ENCODE peak calls at places on chromosomes 2 and 18, in six cellular contexts. J is colonic mucosa, Q is breast epithelium, W is OCI-LY7, X is A673, P is spleen. L is an unnamed sample.

GRCh38 chr2:164314148-164314547 is 307.1 kb downstream of the GRB14 start:
- DNase-seq in J (no peak), Q (no peak), W (no peak), X (no peak), P (no peak), L (no peak)

GRCh38 chr2:48048725-48049124 is 142.4 kb upstream of the FBXO11 start:
- DNase-seq in J (no peak), Q (no peak), W (no peak), X (no peak), P (no peak), L (no peak)

GRCh38 chr2:224379210-224379609 is 22.7 kb downstream of the FAM124B start:
- DNase-seq in J (no peak), Q (no peak), W (no peak), X (no peak), P (no peak), L (no peak)

GRCh38 chr2:85501244-85501643 is 37.7 kb upstream of the MAT2A start:
- DNase-seq in J (no peak), Q (no peak), W (no peak), X (peak), P (no peak), L (no peak)

GRCh38 chr2:98474979-98475632 is 30.4 kb downstream of the INPP4A start:
- DNase-seq in J (no peak), Q (no peak), W (no peak), X (no peak), P (no peak), L (no peak)

GRCh38 chr2:222671259-222672067 is at the start of gene MOGAT1:
- DNase-seq in J (peak), Q (no peak), W (no peak), X (no peak), P (peak), L (no peak)

GRCh38 chr2:60764736-60765534 is 8.9 kb downstream of the PAPOLG start:
- DNase-seq in J (no peak), Q (no peak), W (no peak), X (no peak), P (no peak), L (no peak)

GRCh38 chr2:584863-585823 is 92.1 kb downstream of the TMEM18 start:
- DNase-seq in J (no peak), Q (peak), W (peak), X (no peak), P (no peak), L (no peak)

GRCh38 chr2:71151620-71152019 is 21.2 kb downstream of the MPHOSPH10 start:
- DNase-seq in J (no peak), Q (no peak), W (no peak), X (no peak), P (no peak), L (no peak)

GRCh38 chr2:7523557-7524210 is 606.5 kb downstream of the RNF144A start:
- DNase-seq in J (no peak), Q (no peak), W (no peak), X (no peak), P (no peak), L (no peak)

GRCh38 chr2:74835831-74836674 is 2.1 kb downstream of the HK2 start:
- DNase-seq in J (peak), Q (no peak), W (peak), X (peak), P (no peak), L (no peak)

GRCh38 chr2:9344434-9344833 is 78.9 kb downstream of the ITGB1BP1 start:
- DNase-seq in J (no peak), Q (no peak), W (no peak), X (no peak), P (no peak), L (no peak)

GRCh38 chr2:107712857-107713256 is 113.8 kb upstream of the RGPD4 start:
- DNase-seq in J (no peak), Q (no peak), W (no peak), X (no peak), P (no peak), L (no peak)

GRCh38 chr2:61144697-61145268 is 17.2 kb upstream of the C2orf74 start:
- DNase-seq in J (peak), Q (peak), W (peak), X (peak), P (peak), L (peak)

GRCh38 chr18:67794512-67794911 is 278.0 kb upstream of the DSEL start:
- DNase-seq in J (no peak), Q (no peak), W (no peak), X (peak), P (no peak), L (no peak)

GRCh38 chr18:49619792-49620191 is 57.9 kb downstream of the LIPG start:
- DNase-seq in J (no peak), Q (no peak), W (no peak), X (no peak), P (no peak), L (no peak)

GRCh38 chr2:79437416-79438281 is 75.2 kb upstream of the CTNNA2 start:
- DNase-seq in J (no peak), Q (no peak), W (no peak), X (no peak), P (no peak), L (no peak)

GRCh38 chr2:114111329-114111728 is 221.4 kb downstream of the ACTR3 start:
- DNase-seq in J (no peak), Q (no peak), W (no peak), X (no peak), P (no peak), L (no peak)

GRCh38 chr2:201930043-201930442 is 103.6 kb upstream of the FZD7 start:
- DNase-seq in J (no peak), Q (no peak), W (no peak), X (no peak), P (no peak), L (no peak)

GRCh38 chr2:154537024-154537423 is 161.5 kb upstream of the KCNJ3 start:
- DNase-seq in J (no peak), Q (no peak), W (no peak), X (no peak), P (no peak), L (no peak)

GRCh38 chr2:239212553-239213419 is 188.0 kb downstream of the HDAC4 start:
- DNase-seq in J (no peak), Q (no peak), W (no peak), X (no peak), P (no peak), L (no peak)

GRCh38 chr2:109594246-109594900 is 19.4 kb downstream of the SEPTIN10 start:
- DNase-seq in J (no peak), Q (no peak), W (no peak), X (no peak), P (no peak), L (no peak)

GRCh38 chr2:2054363-2054882 is 276.7 kb downstream of the MYT1L start:
- DNase-seq in J (no peak), Q (no peak), W (no peak), X (no peak), P (no peak), L (no peak)

GRCh38 chr2:2057125-2057721 is 273.9 kb downstream of the MYT1L start:
- DNase-seq in J (peak), Q (peak), W (peak), X (peak), P (peak), L (no peak)

GRCh38 chr2:2059199-2059598 is 271.9 kb downstream of the MYT1L start:
- DNase-seq in J (no peak), Q (no peak), W (no peak), X (no peak), P (no peak), L (no peak)

GRCh38 chr2:2060431-2060830 is 270.6 kb downstream of the MYT1L start:
- DNase-seq in J (no peak), Q (no peak), W (no peak), X (no peak), P (no peak), L (no peak)

DNA sequence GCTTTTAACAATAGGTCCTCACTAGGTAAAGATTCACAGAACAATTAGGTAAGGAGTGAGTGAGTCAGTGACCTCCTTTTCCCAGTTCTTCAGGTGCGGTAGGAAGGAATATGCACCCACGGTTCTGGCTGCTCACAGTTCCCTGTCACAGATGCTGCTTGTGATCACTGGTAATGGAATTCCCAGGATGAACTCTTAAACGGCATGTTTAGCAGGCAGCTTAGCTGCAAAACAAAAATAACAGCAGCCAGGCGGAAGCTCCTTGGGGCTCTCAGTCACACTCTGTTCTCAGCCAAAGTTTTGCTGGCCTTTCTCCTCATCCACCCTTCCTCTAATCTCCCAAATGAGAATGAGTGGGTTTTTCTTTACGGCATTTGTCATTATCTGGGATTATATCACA is 274.5 kb downstream of the MYT1L start:
- DNase-seq in J (no peak), Q (no peak), W (no peak), X (no peak), P (no peak), L (no peak)
- TF ChIP-seq CTCF in J (no peak), Q (no peak), W (no peak), X (no peak), P (no peak), L (no peak)

GRCh38 chr2:167181134-167181533 is 292.9 kb downstream of the XIRP2 start:
- DNase-seq in J (no peak), Q (no peak), W (no peak), X (no peak), P (no peak), L (no peak)

GRCh38 chr2:167181674-167182073 is 293.4 kb downstream of the XIRP2 start:
- DNase-seq in J (no peak), Q (no peak), W (no peak), X (no peak), P (no peak), L (no peak)

GRCh38 chr2:167183916-167184315 is 295.6 kb downstream of the XIRP2 start:
- DNase-seq in J (no peak), Q (no peak), W (no peak), X (no peak), P (no peak), L (no peak)

GRCh38 chr2:167186465-167186864 is 298.2 kb downstream of the XIRP2 start:
- DNase-seq in J (no peak), Q (no peak), W (no peak), X (no peak), P (no peak), L (no peak)

DNA sequence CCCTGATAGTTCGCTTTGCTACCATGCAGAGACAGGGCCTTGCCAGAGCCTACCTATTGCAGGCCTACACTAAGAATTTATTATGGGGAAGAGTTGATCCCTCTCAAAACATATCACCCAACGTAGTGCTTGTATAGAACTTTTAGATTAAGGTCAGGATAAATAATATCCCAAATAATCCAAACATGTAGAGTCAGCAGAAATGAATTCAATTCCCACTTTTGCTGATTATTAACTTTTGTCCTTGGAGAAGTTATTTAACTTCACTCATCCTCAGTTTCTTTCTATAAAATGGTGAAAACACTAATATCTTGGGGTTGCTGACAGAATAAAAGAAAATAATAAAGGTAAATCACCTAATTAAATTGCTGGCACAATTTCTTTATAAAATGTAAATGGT is 294.1 kb downstream of the XIRP2 start:
- DNase-seq in J (no peak), Q (no peak), W (no peak), X (no peak), P (no peak), L (no peak)
- H3K27ac ChIP-seq in J (no peak), Q (no peak), W (no peak), X (no peak), P (no peak), L (no peak)

GRCh38 chr2:23460228-23460627 is 75.2 kb downstream of the KLHL29 start:
- DNase-seq in J (no peak), Q (no peak), W (peak), X (peak), P (no peak), L (no peak)
- TF ChIP-seq CTCF in J (peak), Q (no peak), W (peak), X (peak), P (no peak), L (peak)

GRCh38 chr2:241799522-241800197 is 9.3 kb upstream of the NEU4 start:
- DNase-seq in J (no peak), Q (no peak), W (no peak), X (no peak), P (peak), L (no peak)
- H3K27ac ChIP-seq in J (no peak), Q (no peak), W (no peak), X (no peak), P (no peak), L (no peak)

GRCh38 chr18:26476697-26477096 is 71.7 kb downstream of the KCTD1 start:
- DNase-seq in J (no peak), Q (no peak), W (no peak), X (no peak), P (no peak), L (no peak)
- TF ChIP-seq CTCF in J (no peak), Q (no peak), W (no peak), X (no peak), P (no peak), L (no peak)

DNA sequence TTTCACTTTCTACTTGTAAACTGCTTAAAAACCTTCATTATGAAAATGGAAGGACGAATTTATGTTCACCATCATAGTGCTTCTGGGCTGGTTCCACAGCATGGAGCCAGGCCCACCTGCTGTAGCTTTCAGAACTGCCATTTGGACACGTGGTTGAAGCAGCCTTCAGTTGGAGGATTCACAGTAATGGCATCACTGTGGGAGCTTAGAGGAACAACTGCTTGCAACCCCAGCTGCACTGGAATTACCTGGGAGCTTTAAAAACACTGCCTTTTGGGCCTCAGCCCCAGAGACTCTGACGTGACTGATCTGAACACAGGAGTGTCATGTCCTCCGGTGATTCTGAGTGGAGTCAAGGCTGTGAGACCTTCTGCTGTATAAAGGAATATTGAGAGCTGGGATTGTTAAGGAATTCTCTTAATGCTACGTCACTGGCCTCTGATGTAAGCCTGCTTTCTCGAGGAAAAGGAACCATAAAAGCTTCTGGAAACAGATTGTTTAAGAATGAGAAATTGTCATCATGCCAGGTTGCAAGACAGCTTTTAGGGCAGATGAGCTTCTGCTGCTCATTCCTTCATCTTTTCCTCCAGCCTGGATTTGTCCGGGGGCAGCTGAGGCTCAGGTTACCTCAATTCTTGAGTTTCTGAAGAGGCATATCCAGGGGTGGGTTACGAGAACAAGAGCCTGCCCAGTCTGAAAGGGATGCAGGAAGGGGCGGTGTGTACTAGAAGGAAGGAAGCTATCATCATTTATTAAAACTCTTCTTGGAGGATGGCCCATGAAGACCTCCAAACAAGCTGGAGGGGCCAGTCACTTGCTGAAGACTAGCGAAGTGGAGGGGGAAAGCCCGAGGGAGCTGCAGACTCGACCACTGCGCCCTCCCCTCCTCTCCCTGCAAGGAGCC is 1.3 kb upstream of the IL1R1 start:
- DNase-seq in J (no peak), Q (no peak), W (no peak), X (no peak), P (no peak), L (peak)
- H3K27ac ChIP-seq in J (peak), Q (peak), W (no peak), X (no peak), P (peak), L (peak)

GRCh38 chr2:158894572-158894971 is 73.9 kb upstream of the TANC1 start:
- DNase-seq in J (no peak), Q (no peak), W (no peak), X (no peak), P (no peak), L (no peak)
- TF ChIP-seq CTCF in J (no peak), Q (no peak), W (peak), X (no peak), P (no peak), L (no peak)

GRCh38 chr18:3864669-3865298 is 414.8 kb downstream of the TGIF1 start:
- DNase-seq in J (no peak), Q (no peak), W (no peak), X (no peak), P (no peak), L (no peak)

GRCh38 chr18:3863593-3863992 is 413.6 kb downstream of the TGIF1 start:
- DNase-seq in J (no peak), Q (no peak), W (no peak), X (no peak), P (no peak), L (no peak)

GRCh38 chr18:3863006-3863405 is 413.0 kb downstream of the TGIF1 start:
- DNase-seq in J (no peak), Q (no peak), W (no peak), X (no peak), P (no peak), L (no peak)

GRCh38 chr18:3857544-3857943 is 407.6 kb downstream of the TGIF1 start:
- DNase-seq in J (no peak), Q (no peak), W (no peak), X (peak), P (no peak), L (no peak)

GRCh38 chr18:3861495-3861894 is 411.5 kb downstream of the TGIF1 start:
- DNase-seq in J (no peak), Q (no peak), W (no peak), X (no peak), P (no peak), L (no peak)
- H3K27ac ChIP-seq in J (no peak), Q (no peak), W (no peak), X (no peak), P (no peak), L (no peak)

DNA sequence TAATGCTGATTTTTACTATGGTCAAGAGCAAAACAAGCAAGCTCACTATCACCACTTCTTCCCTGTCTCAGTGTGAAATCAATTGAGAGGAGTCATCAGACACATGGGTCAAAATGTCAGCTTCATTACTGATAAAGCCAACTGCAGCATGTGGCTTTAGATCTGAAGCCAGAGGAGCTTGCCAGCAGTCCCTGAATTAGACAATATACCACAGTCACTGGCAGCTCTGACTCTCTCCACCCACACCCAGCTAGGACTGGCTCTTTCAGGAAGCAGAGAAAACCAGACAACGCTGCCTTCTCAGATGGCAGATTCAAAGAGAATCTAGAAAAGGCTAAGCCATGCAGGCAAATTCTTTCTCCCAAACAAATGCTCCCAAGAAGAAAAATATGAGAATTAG is 20.0 kb upstream of the ASB18 start:
- DNase-seq in J (no peak), Q (no peak), W (no peak), X (no peak), P (no peak), L (no peak)
- TF ChIP-seq CTCF in J (no peak), Q (no peak), W (no peak), X (no peak), P (no peak), L (no peak)